ENCODE peak calls at places on chromosomes 5 and 9, in ten cellular contexts. One of them, this sample, is unnamed.

GRCh38 chr5:112146323-112146848 is 272.7 kb downstream of the EPB41L4A start:
- DNase-seq in adrenal gland: peak
- DNase-seq in heart left ventricle: peak
- DNase-seq in HCT116: no peak
- DNase-seq in body of pancreas: no peak
- DNase-seq in Peyer's patch: no peak
- DNase-seq in uterus: peak
- DNase-seq in ovary: no peak
- DNase-seq in A549: no peak
- DNase-seq in tibial nerve: no peak
- DNase-seq in this sample: peak

GRCh38 chr9:96045811-96046210 is 170.3 kb downstream of the ERCC6L2 start:
- DNase-seq in adrenal gland: no peak
- DNase-seq in heart left ventricle: no peak
- DNase-seq in HCT116: no peak
- DNase-seq in body of pancreas: no peak
- DNase-seq in Peyer's patch: no peak
- DNase-seq in uterus: no peak
- DNase-seq in ovary: no peak
- DNase-seq in A549: no peak
- DNase-seq in tibial nerve: no peak
- DNase-seq in this sample: no peak

GRCh38 chr9:107190031-107190935 is 92.8 kb upstream of the RAD23B start:
- DNase-seq in adrenal gland: no peak
- DNase-seq in heart left ventricle: no peak
- DNase-seq in HCT116: no peak
- DNase-seq in body of pancreas: no peak
- DNase-seq in Peyer's patch: no peak
- DNase-seq in uterus: no peak
- DNase-seq in ovary: no peak
- DNase-seq in A549: no peak
- DNase-seq in tibial nerve: no peak
- DNase-seq in this sample: no peak

GRCh38 chr9:9605681-9606080 is 1007.1 kb downstream of the PTPRD start:
- DNase-seq in adrenal gland: no peak
- DNase-seq in heart left ventricle: no peak
- DNase-seq in HCT116: no peak
- DNase-seq in body of pancreas: no peak
- DNase-seq in Peyer's patch: no peak
- DNase-seq in uterus: no peak
- DNase-seq in ovary: no peak
- DNase-seq in A549: no peak
- DNase-seq in tibial nerve: no peak
- DNase-seq in this sample: no peak

GRCh38 chr5:54062958-54063357 is 247.4 kb downstream of the ARL15 start:
- DNase-seq in adrenal gland: no peak
- DNase-seq in heart left ventricle: no peak
- DNase-seq in HCT116: no peak
- DNase-seq in body of pancreas: no peak
- DNase-seq in Peyer's patch: no peak
- DNase-seq in uterus: no peak
- DNase-seq in ovary: no peak
- DNase-seq in A549: no peak
- DNase-seq in tibial nerve: no peak
- DNase-seq in this sample: no peak

GRCh38 chr5:127028822-127029457 is 1.4 kb downstream of the MARCHF3 start:
- DNase-seq in adrenal gland: peak
- DNase-seq in heart left ventricle: no peak
- DNase-seq in HCT116: no peak
- DNase-seq in body of pancreas: peak
- DNase-seq in Peyer's patch: peak
- DNase-seq in uterus: no peak
- DNase-seq in ovary: peak
- DNase-seq in A549: no peak
- DNase-seq in tibial nerve: no peak
- DNase-seq in this sample: no peak

GRCh38 chr5:37721447-37721871 is 118.4 kb downstream of the GDNF start:
- DNase-seq in adrenal gland: no peak
- DNase-seq in heart left ventricle: no peak
- DNase-seq in HCT116: no peak
- DNase-seq in body of pancreas: no peak
- DNase-seq in Peyer's patch: no peak
- DNase-seq in uterus: no peak
- DNase-seq in ovary: no peak
- DNase-seq in A549: no peak
- DNase-seq in tibial nerve: no peak
- DNase-seq in this sample: no peak

GRCh38 chr5:79200573-79201183 is 35.3 kb upstream of the JMY start:
- DNase-seq in adrenal gland: no peak
- DNase-seq in heart left ventricle: no peak
- DNase-seq in HCT116: no peak
- DNase-seq in body of pancreas: no peak
- DNase-seq in Peyer's patch: no peak
- DNase-seq in uterus: no peak
- DNase-seq in ovary: no peak
- DNase-seq in A549: peak
- DNase-seq in tibial nerve: no peak
- DNase-seq in this sample: no peak

GRCh38 chr5:3613726-3614125 is 18.1 kb downstream of the IRX1 start:
- DNase-seq in adrenal gland: no peak
- DNase-seq in heart left ventricle: no peak
- DNase-seq in HCT116: no peak
- DNase-seq in body of pancreas: no peak
- DNase-seq in Peyer's patch: no peak
- DNase-seq in uterus: no peak
- DNase-seq in ovary: no peak
- DNase-seq in A549: no peak
- DNase-seq in tibial nerve: no peak
- DNase-seq in this sample: no peak

GRCh38 chr9:14106699-14107098 is 207.2 kb downstream of the NFIB start:
- DNase-seq in adrenal gland: no peak
- DNase-seq in heart left ventricle: no peak
- DNase-seq in HCT116: no peak
- DNase-seq in body of pancreas: no peak
- DNase-seq in Peyer's patch: no peak
- DNase-seq in uterus: no peak
- DNase-seq in ovary: no peak
- DNase-seq in A549: no peak
- DNase-seq in tibial nerve: no peak
- DNase-seq in this sample: no peak

GRCh38 chr5:102048940-102049339 is 247.1 kb downstream of the SLCO4C1 start:
- DNase-seq in adrenal gland: no peak
- DNase-seq in heart left ventricle: no peak
- DNase-seq in HCT116: peak
- DNase-seq in body of pancreas: no peak
- DNase-seq in Peyer's patch: no peak
- DNase-seq in uterus: no peak
- DNase-seq in ovary: no peak
- DNase-seq in A549: no peak
- DNase-seq in tibial nerve: no peak
- DNase-seq in this sample: no peak

GRCh38 chr9:88011005-88011766 is 36.9 kb upstream of the CDK20 start:
- DNase-seq in adrenal gland: peak
- DNase-seq in heart left ventricle: no peak
- DNase-seq in HCT116: no peak
- DNase-seq in body of pancreas: no peak
- DNase-seq in Peyer's patch: no peak
- DNase-seq in uterus: no peak
- DNase-seq in ovary: no peak
- DNase-seq in A549: peak
- DNase-seq in tibial nerve: no peak
- DNase-seq in this sample: no peak
- TF ChIP-seq CTCF in adrenal gland: peak
- TF ChIP-seq CTCF in heart left ventricle: no peak
- TF ChIP-seq CTCF in HCT116: peak
- TF ChIP-seq CTCF in body of pancreas: peak
- TF ChIP-seq CTCF in Peyer's patch: no peak
- TF ChIP-seq CTCF in uterus: no peak
- TF ChIP-seq CTCF in ovary: no peak
- TF ChIP-seq CTCF in A549: peak
- TF ChIP-seq CTCF in tibial nerve: no peak
- TF ChIP-seq CTCF in this sample: no peak

GRCh38 chr5:179778591-179778990 is 15.2 kb upstream of the LTC4S start:
- DNase-seq in adrenal gland: no peak
- DNase-seq in heart left ventricle: no peak
- DNase-seq in HCT116: no peak
- DNase-seq in body of pancreas: no peak
- DNase-seq in Peyer's patch: no peak
- DNase-seq in uterus: no peak
- DNase-seq in ovary: no peak
- DNase-seq in A549: no peak
- DNase-seq in tibial nerve: no peak
- DNase-seq in this sample: no peak

GRCh38 chr5:179777909-179778308 is 15.9 kb upstream of the LTC4S start:
- DNase-seq in adrenal gland: peak
- DNase-seq in heart left ventricle: no peak
- DNase-seq in HCT116: no peak
- DNase-seq in body of pancreas: no peak
- DNase-seq in Peyer's patch: no peak
- DNase-seq in uterus: no peak
- DNase-seq in ovary: no peak
- DNase-seq in A549: no peak
- DNase-seq in tibial nerve: no peak
- DNase-seq in this sample: no peak

GRCh38 chr5:179779826-179780225 is 14.0 kb upstream of the LTC4S start:
- DNase-seq in adrenal gland: no peak
- DNase-seq in heart left ventricle: no peak
- DNase-seq in HCT116: no peak
- DNase-seq in body of pancreas: no peak
- DNase-seq in Peyer's patch: no peak
- DNase-seq in uterus: no peak
- DNase-seq in ovary: no peak
- DNase-seq in A549: no peak
- DNase-seq in tibial nerve: no peak
- DNase-seq in this sample: no peak

GRCh38 chr5:179776413-179776938 is 17.3 kb upstream of the LTC4S start:
- DNase-seq in adrenal gland: no peak
- DNase-seq in heart left ventricle: no peak
- DNase-seq in HCT116: no peak
- DNase-seq in body of pancreas: no peak
- DNase-seq in Peyer's patch: no peak
- DNase-seq in uterus: no peak
- DNase-seq in ovary: no peak
- DNase-seq in A549: no peak
- DNase-seq in tibial nerve: no peak
- DNase-seq in this sample: no peak

DNA sequence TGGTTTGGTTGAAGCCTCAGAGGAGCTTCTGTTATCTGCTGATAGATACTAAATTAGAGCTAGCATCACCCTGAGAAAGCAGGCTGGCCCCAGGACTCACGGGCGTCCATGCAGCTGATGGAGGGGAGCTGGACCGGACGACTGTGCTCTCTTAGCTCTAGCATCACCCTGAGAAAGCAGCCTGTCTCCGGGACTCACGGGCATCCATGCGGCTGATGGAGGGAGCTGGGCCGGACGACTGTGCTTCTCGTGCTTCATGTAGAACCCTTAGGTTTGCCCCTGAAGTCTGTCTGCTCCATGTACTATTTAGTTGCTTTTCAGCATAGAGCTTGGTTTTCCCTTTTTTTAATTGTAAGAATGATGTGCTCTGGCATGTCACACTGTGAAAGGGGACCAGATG is 16.3 kb upstream of the LTC4S start:
- DNase-seq in adrenal gland: no peak
- DNase-seq in heart left ventricle: no peak
- DNase-seq in HCT116: no peak
- DNase-seq in body of pancreas: no peak
- DNase-seq in Peyer's patch: no peak
- DNase-seq in uterus: no peak
- DNase-seq in ovary: no peak
- DNase-seq in A549: no peak
- DNase-seq in tibial nerve: no peak
- DNase-seq in this sample: no peak
- TF ChIP-seq POLR2A in adrenal gland: no peak
- TF ChIP-seq POLR2A in heart left ventricle: no peak
- TF ChIP-seq POLR2A in HCT116: no peak
- TF ChIP-seq POLR2A in body of pancreas: no peak
- TF ChIP-seq POLR2A in Peyer's patch: no peak
- TF ChIP-seq POLR2A in uterus: no peak
- TF ChIP-seq POLR2A in ovary: no peak
- TF ChIP-seq POLR2A in A549: no peak
- TF ChIP-seq POLR2A in tibial nerve: no peak
- TF ChIP-seq POLR2A in this sample: no peak

GRCh38 chr9:88816141-88816540 is 175.1 kb upstream of the S1PR3 start:
- DNase-seq in adrenal gland: no peak
- DNase-seq in heart left ventricle: no peak
- DNase-seq in HCT116: no peak
- DNase-seq in body of pancreas: no peak
- DNase-seq in Peyer's patch: no peak
- DNase-seq in uterus: no peak
- DNase-seq in ovary: no peak
- DNase-seq in A549: no peak
- DNase-seq in tibial nerve: no peak
- DNase-seq in this sample: no peak

GRCh38 chr9:88816591-88816990 is 174.7 kb upstream of the S1PR3 start:
- DNase-seq in adrenal gland: no peak
- DNase-seq in heart left ventricle: no peak
- DNase-seq in HCT116: no peak
- DNase-seq in body of pancreas: no peak
- DNase-seq in Peyer's patch: no peak
- DNase-seq in uterus: no peak
- DNase-seq in ovary: no peak
- DNase-seq in A549: no peak
- DNase-seq in tibial nerve: no peak
- DNase-seq in this sample: no peak

GRCh38 chr9:88813810-88814209 is 177.5 kb upstream of the S1PR3 start:
- DNase-seq in adrenal gland: no peak
- DNase-seq in heart left ventricle: no peak
- DNase-seq in HCT116: no peak
- DNase-seq in body of pancreas: no peak
- DNase-seq in Peyer's patch: no peak
- DNase-seq in uterus: no peak
- DNase-seq in ovary: no peak
- DNase-seq in A549: no peak
- DNase-seq in tibial nerve: no peak
- DNase-seq in this sample: no peak

GRCh38 chr9:88812938-88813670 is 178.2 kb upstream of the S1PR3 start:
- DNase-seq in adrenal gland: no peak
- DNase-seq in heart left ventricle: no peak
- DNase-seq in HCT116: no peak
- DNase-seq in body of pancreas: no peak
- DNase-seq in Peyer's patch: no peak
- DNase-seq in uterus: no peak
- DNase-seq in ovary: no peak
- DNase-seq in A549: no peak
- DNase-seq in tibial nerve: no peak
- DNase-seq in this sample: no peak

GRCh38 chr9:88814521-88815101 is 176.7 kb upstream of the S1PR3 start:
- DNase-seq in adrenal gland: peak
- DNase-seq in heart left ventricle: peak
- DNase-seq in HCT116: no peak
- DNase-seq in body of pancreas: no peak
- DNase-seq in Peyer's patch: no peak
- DNase-seq in uterus: peak
- DNase-seq in ovary: no peak
- DNase-seq in A549: no peak
- DNase-seq in tibial nerve: no peak
- DNase-seq in this sample: no peak
- H3K27ac ChIP-seq in adrenal gland: no peak
- H3K27ac ChIP-seq in heart left ventricle: peak
- H3K27ac ChIP-seq in HCT116: no peak
- H3K27ac ChIP-seq in body of pancreas: no peak
- H3K27ac ChIP-seq in Peyer's patch: no peak
- H3K27ac ChIP-seq in uterus: no peak
- H3K27ac ChIP-seq in ovary: no peak
- H3K27ac ChIP-seq in A549: peak
- H3K27ac ChIP-seq in tibial nerve: no peak
- H3K27ac ChIP-seq in this sample: no peak

GRCh38 chr5:77437194-77437593 is 54.9 kb downstream of the WDR41 start:
- DNase-seq in adrenal gland: no peak
- DNase-seq in heart left ventricle: no peak
- DNase-seq in HCT116: peak
- DNase-seq in body of pancreas: no peak
- DNase-seq in Peyer's patch: no peak
- DNase-seq in uterus: no peak
- DNase-seq in ovary: no peak
- DNase-seq in A549: peak
- DNase-seq in tibial nerve: no peak
- DNase-seq in this sample: no peak
- TF ChIP-seq CTCF in adrenal gland: no peak
- TF ChIP-seq CTCF in heart left ventricle: peak
- TF ChIP-seq CTCF in HCT116: peak
- TF ChIP-seq CTCF in body of pancreas: no peak
- TF ChIP-seq CTCF in Peyer's patch: no peak
- TF ChIP-seq CTCF in uterus: peak
- TF ChIP-seq CTCF in ovary: no peak
- TF ChIP-seq CTCF in A549: peak
- TF ChIP-seq CTCF in tibial nerve: no peak
- TF ChIP-seq CTCF in this sample: peak